ENCODE peak calls at places on chromosomes 16 and 17, in seven cellular contexts. One of them, this sample, is unnamed.

GRCh38 chr16:53849585-53849984 is 145.6 kb downstream of the FTO start:
- DNase-seq in H1: no peak
- DNase-seq in HCT116: no peak
- DNase-seq in GM12878: no peak
- DNase-seq in K562: no peak
- DNase-seq in SK-N-SH: no peak
- DNase-seq in HepG2: no peak
- DNase-seq in this sample: no peak

GRCh38 chr17:45394913-45395568 is 37.6 kb downstream of the ARHGAP27 start:
- DNase-seq in H1: peak
- DNase-seq in HCT116: peak
- DNase-seq in GM12878: no peak
- DNase-seq in K562: peak
- DNase-seq in SK-N-SH: peak
- DNase-seq in HepG2: peak
- DNase-seq in this sample: peak

GRCh38 chr17:75558666-75559530 is 28.7 kb upstream of the MYO15B start:
- DNase-seq in H1: no peak
- DNase-seq in HCT116: no peak
- DNase-seq in GM12878: no peak
- DNase-seq in K562: peak
- DNase-seq in SK-N-SH: no peak
- DNase-seq in HepG2: no peak
- DNase-seq in this sample: no peak

GRCh38 chr17:4944554-4945175 is 3.7 kb downstream of the PFN1 start:
- DNase-seq in H1: no peak
- DNase-seq in HCT116: no peak
- DNase-seq in GM12878: no peak
- DNase-seq in K562: no peak
- DNase-seq in SK-N-SH: no peak
- DNase-seq in HepG2: no peak
- DNase-seq in this sample: no peak

GRCh38 chr17:81391964-81392908 is 3.0 kb upstream of the BAHCC1 start:
- DNase-seq in H1: peak
- DNase-seq in HCT116: no peak
- DNase-seq in GM12878: no peak
- DNase-seq in K562: no peak
- DNase-seq in SK-N-SH: peak
- DNase-seq in HepG2: no peak
- DNase-seq in this sample: no peak

GRCh38 chr16:1564325-1564724 is 30.9 kb downstream of the TMEM204 start:
- DNase-seq in H1: no peak
- DNase-seq in HCT116: no peak
- DNase-seq in GM12878: no peak
- DNase-seq in K562: peak
- DNase-seq in SK-N-SH: peak
- DNase-seq in HepG2: no peak
- DNase-seq in this sample: no peak

GRCh38 chr16:61195006-61195405 is 841.2 kb downstream of the CDH8 start:
- DNase-seq in H1: no peak
- DNase-seq in HCT116: no peak
- DNase-seq in GM12878: no peak
- DNase-seq in K562: no peak
- DNase-seq in SK-N-SH: no peak
- DNase-seq in HepG2: no peak
- DNase-seq in this sample: no peak

GRCh38 chr16:87344931-87345631 is 27.9 kb upstream of the C16orf95 start:
- DNase-seq in H1: no peak
- DNase-seq in HCT116: no peak
- DNase-seq in GM12878: no peak
- DNase-seq in K562: no peak
- DNase-seq in SK-N-SH: no peak
- DNase-seq in HepG2: no peak
- DNase-seq in this sample: no peak

GRCh38 chr17:81119223-81120148 is 45.8 kb upstream of the PVALEF start:
- DNase-seq in H1: peak
- DNase-seq in HCT116: peak
- DNase-seq in GM12878: peak
- DNase-seq in K562: peak
- DNase-seq in SK-N-SH: peak
- DNase-seq in HepG2: no peak
- DNase-seq in this sample: peak

GRCh38 chr17:74408262-74408661 is 23.6 kb upstream of the GPRC5C start:
- DNase-seq in H1: no peak
- DNase-seq in HCT116: no peak
- DNase-seq in GM12878: no peak
- DNase-seq in K562: peak
- DNase-seq in SK-N-SH: no peak
- DNase-seq in HepG2: peak
- DNase-seq in this sample: no peak

GRCh38 chr16:19130852-19131808 is 17.4 kb downstream of the ITPRIPL2 start:
- DNase-seq in H1: no peak
- DNase-seq in HCT116: no peak
- DNase-seq in GM12878: no peak
- DNase-seq in K562: peak
- DNase-seq in SK-N-SH: no peak
- DNase-seq in HepG2: no peak
- DNase-seq in this sample: peak

GRCh38 chr16:69286941-69287713 is 24.0 kb upstream of the VPS4A start:
- DNase-seq in H1: no peak
- DNase-seq in HCT116: peak
- DNase-seq in GM12878: peak
- DNase-seq in K562: peak
- DNase-seq in SK-N-SH: peak
- DNase-seq in HepG2: peak
- DNase-seq in this sample: peak

GRCh38 chr16:57284952-57285263 is 436 bp upstream of the PLLP start:
- DNase-seq in H1: no peak
- DNase-seq in HCT116: no peak
- DNase-seq in GM12878: no peak
- DNase-seq in K562: no peak
- DNase-seq in SK-N-SH: no peak
- DNase-seq in HepG2: no peak
- DNase-seq in this sample: no peak

GRCh38 chr17:35801583-35802224 is 6.3 kb upstream of the MMP28 start:
- DNase-seq in H1: no peak
- DNase-seq in HCT116: no peak
- DNase-seq in GM12878: no peak
- DNase-seq in K562: peak
- DNase-seq in SK-N-SH: peak
- DNase-seq in HepG2: no peak
- DNase-seq in this sample: peak

GRCh38 chr16:74667215-74667765 is 613 bp upstream of the RFWD3 start:
- DNase-seq in H1: peak
- DNase-seq in HCT116: no peak
- DNase-seq in GM12878: no peak
- DNase-seq in K562: peak
- DNase-seq in SK-N-SH: peak
- DNase-seq in HepG2: peak
- DNase-seq in this sample: peak

GRCh38 chr17:69235338-69236058 is 6.9 kb upstream of the ABCA10 start:
- DNase-seq in H1: peak
- DNase-seq in HCT116: peak
- DNase-seq in GM12878: peak
- DNase-seq in K562: peak
- DNase-seq in SK-N-SH: peak
- DNase-seq in HepG2: peak
- DNase-seq in this sample: peak

GRCh38 chr16:2516391-2517240 is 2.9 kb downstream of the ATP6V0C start:
- DNase-seq in H1: no peak
- DNase-seq in HCT116: no peak
- DNase-seq in GM12878: no peak
- DNase-seq in K562: no peak
- DNase-seq in SK-N-SH: no peak
- DNase-seq in HepG2: no peak
- DNase-seq in this sample: no peak

GRCh38 chr16:27237229-27238015 is 31.1 kb downstream of the NSMCE1 start:
- DNase-seq in H1: no peak
- DNase-seq in HCT116: no peak
- DNase-seq in GM12878: peak
- DNase-seq in K562: no peak
- DNase-seq in SK-N-SH: peak
- DNase-seq in HepG2: no peak
- DNase-seq in this sample: no peak

GRCh38 chr16:68992521-68992920 is 112.9 kb upstream of the HAS3 start:
- DNase-seq in H1: no peak
- DNase-seq in HCT116: peak
- DNase-seq in GM12878: no peak
- DNase-seq in K562: no peak
- DNase-seq in SK-N-SH: no peak
- DNase-seq in HepG2: peak
- DNase-seq in this sample: no peak

GRCh38 chr17:62178579-62178978 is 113.5 kb upstream of the MED13 start:
- DNase-seq in H1: no peak
- DNase-seq in HCT116: no peak
- DNase-seq in GM12878: no peak
- DNase-seq in K562: no peak
- DNase-seq in SK-N-SH: no peak
- DNase-seq in HepG2: no peak
- DNase-seq in this sample: no peak

GRCh38 chr17:5444209-5444608 is 5.3 kb upstream of the C1QBP start:
- DNase-seq in H1: no peak
- DNase-seq in HCT116: no peak
- DNase-seq in GM12878: no peak
- DNase-seq in K562: no peak
- DNase-seq in SK-N-SH: no peak
- DNase-seq in HepG2: no peak
- DNase-seq in this sample: no peak

GRCh38 chr17:32239457-32239856 is 26.2 kb upstream of the RHBDL3 start:
- DNase-seq in H1: no peak
- DNase-seq in HCT116: no peak
- DNase-seq in GM12878: no peak
- DNase-seq in K562: no peak
- DNase-seq in SK-N-SH: no peak
- DNase-seq in HepG2: no peak
- DNase-seq in this sample: no peak

GRCh38 chr17:74212262-74212912 is 984 bp upstream of the TTYH2 start:
- DNase-seq in H1: peak
- DNase-seq in HCT116: no peak
- DNase-seq in GM12878: no peak
- DNase-seq in K562: peak
- DNase-seq in SK-N-SH: no peak
- DNase-seq in HepG2: no peak
- DNase-seq in this sample: no peak

GRCh38 chr16:84618428-84619102 is 687 bp upstream of the COTL1 start:
- DNase-seq in H1: peak
- DNase-seq in HCT116: peak
- DNase-seq in GM12878: no peak
- DNase-seq in K562: peak
- DNase-seq in SK-N-SH: peak
- DNase-seq in HepG2: peak
- DNase-seq in this sample: peak
- TF ChIP-seq JUND in H1: peak
- TF ChIP-seq JUND in HCT116: no peak
- TF ChIP-seq JUND in GM12878: no peak
- TF ChIP-seq JUND in K562: peak
- TF ChIP-seq JUND in SK-N-SH: peak
- TF ChIP-seq JUND in HepG2: no peak
- TF ChIP-seq JUND in this sample: no peak

DNA sequence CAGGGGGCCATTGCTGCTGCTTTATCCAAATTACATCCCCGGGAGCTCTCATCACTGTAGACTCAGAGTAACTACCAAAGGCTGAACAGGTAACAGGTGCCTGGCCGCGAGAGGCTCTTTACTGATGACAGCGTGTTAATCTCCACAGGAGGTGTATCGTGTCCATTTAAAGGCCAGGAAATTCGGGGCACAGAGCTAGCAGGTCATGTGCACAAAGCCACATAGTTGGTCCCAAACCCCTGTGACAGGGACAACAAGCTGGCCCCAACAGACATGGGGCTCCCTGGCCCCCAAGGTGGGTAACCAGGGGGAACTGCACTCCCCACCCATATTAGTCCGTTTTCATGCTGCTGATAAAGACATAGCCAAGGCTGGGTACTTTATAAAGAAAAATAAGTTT is 55.3 kb upstream of the RBFOX3 start:
- DNase-seq in H1: peak
- DNase-seq in HCT116: no peak
- DNase-seq in GM12878: no peak
- DNase-seq in K562: no peak
- DNase-seq in SK-N-SH: no peak
- DNase-seq in HepG2: no peak
- DNase-seq in this sample: no peak
- TF ChIP-seq JUND in H1: no peak
- TF ChIP-seq JUND in HCT116: no peak
- TF ChIP-seq JUND in GM12878: no peak
- TF ChIP-seq JUND in K562: no peak
- TF ChIP-seq JUND in SK-N-SH: no peak
- TF ChIP-seq JUND in HepG2: no peak
- TF ChIP-seq JUND in this sample: no peak

GRCh38 chr17:64686705-64687104 is 24.6 kb upstream of the SMURF2 start:
- DNase-seq in H1: no peak
- DNase-seq in HCT116: no peak
- DNase-seq in GM12878: no peak
- DNase-seq in K562: no peak
- DNase-seq in SK-N-SH: no peak
- DNase-seq in HepG2: no peak
- DNase-seq in this sample: no peak

GRCh38 chr17:64685705-64686104 is 23.6 kb upstream of the SMURF2 start:
- DNase-seq in H1: no peak
- DNase-seq in HCT116: no peak
- DNase-seq in GM12878: no peak
- DNase-seq in K562: no peak
- DNase-seq in SK-N-SH: no peak
- DNase-seq in HepG2: no peak
- DNase-seq in this sample: no peak

GRCh38 chr17:64687959-64688358 is 25.9 kb upstream of the SMURF2 start:
- DNase-seq in H1: no peak
- DNase-seq in HCT116: no peak
- DNase-seq in GM12878: no peak
- DNase-seq in K562: no peak
- DNase-seq in SK-N-SH: no peak
- DNase-seq in HepG2: no peak
- DNase-seq in this sample: no peak

GRCh38 chr17:64688481-64688880 is 26.4 kb upstream of the SMURF2 start:
- DNase-seq in H1: no peak
- DNase-seq in HCT116: no peak
- DNase-seq in GM12878: no peak
- DNase-seq in K562: no peak
- DNase-seq in SK-N-SH: no peak
- DNase-seq in HepG2: no peak
- DNase-seq in this sample: no peak

DNA sequence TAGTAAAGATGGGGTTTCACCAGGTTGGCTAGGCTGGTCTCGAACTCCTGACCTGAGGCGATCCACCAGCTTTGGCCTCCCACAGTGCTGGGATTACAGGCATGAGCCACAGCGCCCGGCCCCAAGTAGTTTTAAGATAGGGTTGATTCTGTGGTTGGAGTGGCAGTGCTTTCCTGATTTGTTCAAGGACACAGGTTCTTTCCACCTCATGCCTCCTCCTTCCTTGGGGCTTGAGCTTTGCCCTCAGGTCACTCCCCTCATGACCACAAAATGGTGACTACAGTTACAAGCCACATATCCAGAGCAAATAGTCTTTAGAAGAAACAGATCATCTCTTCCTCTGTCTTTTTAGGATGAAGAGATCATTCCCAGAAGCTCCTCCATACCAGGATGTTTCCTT is 25.3 kb upstream of the SMURF2 start:
- DNase-seq in H1: no peak
- DNase-seq in HCT116: no peak
- DNase-seq in GM12878: no peak
- DNase-seq in K562: no peak
- DNase-seq in SK-N-SH: no peak
- DNase-seq in HepG2: no peak
- DNase-seq in this sample: no peak
- TF ChIP-seq JUND in H1: no peak
- TF ChIP-seq JUND in HCT116: no peak
- TF ChIP-seq JUND in GM12878: no peak
- TF ChIP-seq JUND in K562: no peak
- TF ChIP-seq JUND in SK-N-SH: no peak
- TF ChIP-seq JUND in HepG2: no peak
- TF ChIP-seq JUND in this sample: no peak

GRCh38 chr16:11296706-11297491 is 15.8 kb upstream of the PRM1 start:
- DNase-seq in H1: no peak
- DNase-seq in HCT116: no peak
- DNase-seq in GM12878: peak
- DNase-seq in K562: no peak
- DNase-seq in SK-N-SH: no peak
- DNase-seq in HepG2: peak
- DNase-seq in this sample: peak
- TF ChIP-seq JUND in H1: no peak
- TF ChIP-seq JUND in HCT116: no peak
- TF ChIP-seq JUND in GM12878: no peak
- TF ChIP-seq JUND in K562: no peak
- TF ChIP-seq JUND in SK-N-SH: no peak
- TF ChIP-seq JUND in HepG2: no peak
- TF ChIP-seq JUND in this sample: no peak

This sample was measured in T47D.